ENCODE peak calls at places on chromosomes 1 and 21, in four cellular contexts. One of them, this sample, is unnamed.

GRCh38 chr1:228420968-228421826 is 4.5 kb upstream of the TRIM17 start:
- DNase-seq in HEK293T: no peak
- DNase-seq in T follicular helper cell: no peak
- DNase-seq in T-helper 2 cell: no peak
- DNase-seq in this sample: no peak

GRCh38 chr1:113975211-113975895 is 3.9 kb upstream of the OLFML3 start:
- DNase-seq in HEK293T: no peak
- DNase-seq in T follicular helper cell: no peak
- DNase-seq in T-helper 2 cell: no peak
- DNase-seq in this sample: no peak

GRCh38 chr21:36245649-36246048 is 74.3 kb upstream of the MORC3 start:
- DNase-seq in HEK293T: no peak
- DNase-seq in T follicular helper cell: no peak
- DNase-seq in T-helper 2 cell: no peak
- DNase-seq in this sample: no peak

GRCh38 chr1:121546830-121547680 is 362.3 kb downstream of the SRGAP2C start:
- DNase-seq in HEK293T: no peak
- DNase-seq in T follicular helper cell: no peak
- DNase-seq in T-helper 2 cell: no peak
- DNase-seq in this sample: no peak

GRCh38 chr1:6824665-6825368 is 39.6 kb downstream of the CAMTA1 start:
- DNase-seq in HEK293T: no peak
- DNase-seq in T follicular helper cell: no peak
- DNase-seq in T-helper 2 cell: no peak
- DNase-seq in this sample: no peak

GRCh38 chr1:115142616-115143015 is 53.3 kb upstream of the TSPAN2 start:
- DNase-seq in HEK293T: no peak
- DNase-seq in T follicular helper cell: no peak
- DNase-seq in T-helper 2 cell: no peak
- DNase-seq in this sample: no peak

GRCh38 chr1:38194486-38194885 is 147.9 kb upstream of the POU3F1 start:
- DNase-seq in HEK293T: no peak
- DNase-seq in T follicular helper cell: no peak
- DNase-seq in T-helper 2 cell: no peak
- DNase-seq in this sample: no peak

GRCh38 chr1:224132901-224133300 is 19.0 kb downstream of the FBXO28 start:
- DNase-seq in HEK293T: no peak
- DNase-seq in T follicular helper cell: no peak
- DNase-seq in T-helper 2 cell: no peak
- DNase-seq in this sample: no peak

GRCh38 chr1:89780721-89781120 is 40.1 kb upstream of the LRRC8D start:
- DNase-seq in HEK293T: peak; percentile 39
- DNase-seq in T follicular helper cell: no peak
- DNase-seq in T-helper 2 cell: no peak
- DNase-seq in this sample: no peak

GRCh38 chr1:65939187-65939586 is 146.5 kb downstream of the PDE4B start:
- DNase-seq in HEK293T: no peak
- DNase-seq in T follicular helper cell: no peak
- DNase-seq in T-helper 2 cell: no peak
- DNase-seq in this sample: no peak

GRCh38 chr1:198776602-198777029 is 137.8 kb downstream of the PTPRC start:
- DNase-seq in HEK293T: no peak
- DNase-seq in T follicular helper cell: no peak
- DNase-seq in T-helper 2 cell: no peak
- DNase-seq in this sample: no peak

GRCh38 chr21:34535886-34536285 is 23.9 kb upstream of the KCNE1 start:
- DNase-seq in HEK293T: no peak
- DNase-seq in T follicular helper cell: no peak
- DNase-seq in T-helper 2 cell: no peak
- DNase-seq in this sample: no peak

GRCh38 chr1:187474266-187474665 is 645.5 kb downstream of the PLA2G4A start:
- DNase-seq in HEK293T: no peak
- DNase-seq in T follicular helper cell: no peak
- DNase-seq in T-helper 2 cell: no peak
- DNase-seq in this sample: no peak